ENCODE peak calls at places on chromosomes 12 and 14, in five cellular contexts. One of them, this sample, is unnamed.

GRCh38 chr14:91311284-91311662 is 66.8 kb upstream of the GPR68 start:
- DNase-seq in H1: no peak
- DNase-seq in H9: no peak
- DNase-seq in trophoblast cell: no peak
- DNase-seq in mesenchymal stem cell: no peak
- DNase-seq in this sample: no peak

GRCh38 chr12:49609875-49610154 is 4.4 kb upstream of the FAM186B start:
- DNase-seq in H1: no peak
- DNase-seq in H9: no peak
- DNase-seq in trophoblast cell: peak; percentile 28
- DNase-seq in mesenchymal stem cell: peak; percentile 42
- DNase-seq in this sample: no peak

GRCh38 chr14:39755269-39755878 is 323.1 kb upstream of the FBXO33 start:
- DNase-seq in H1: no peak
- DNase-seq in H9: no peak
- DNase-seq in trophoblast cell: no peak
- DNase-seq in mesenchymal stem cell: no peak
- DNase-seq in this sample: no peak

GRCh38 chr14:58243790-58244555 is 670 bp upstream of the PSMA3 start:
- DNase-seq in H1: no peak
- DNase-seq in H9: no peak
- DNase-seq in trophoblast cell: no peak
- DNase-seq in mesenchymal stem cell: no peak
- DNase-seq in this sample: no peak

GRCh38 chr14:87993485-87993809 is 465 bp upstream of the GALC start:
- DNase-seq in H1: no peak
- DNase-seq in H9: no peak
- DNase-seq in trophoblast cell: no peak
- DNase-seq in mesenchymal stem cell: no peak
- DNase-seq in this sample: no peak

GRCh38 chr14:60327447-60328331 is 78.7 kb downstream of the PPM1A start:
- DNase-seq in H1: no peak
- DNase-seq in H9: peak; percentile 51
- DNase-seq in trophoblast cell: no peak
- DNase-seq in mesenchymal stem cell: no peak
- DNase-seq in this sample: no peak

GRCh38 chr12:57614948-57615500 is 3.8 kb downstream of the ARHGEF25 start:
- DNase-seq in H1: no peak
- DNase-seq in H9: no peak
- DNase-seq in trophoblast cell: no peak
- DNase-seq in mesenchymal stem cell: no peak
- DNase-seq in this sample: no peak

GRCh38 chr12:123165537-123165936 is 14.6 kb upstream of the PITPNM2 start:
- DNase-seq in H1: no peak
- DNase-seq in H9: no peak
- DNase-seq in trophoblast cell: no peak
- DNase-seq in mesenchymal stem cell: no peak
- DNase-seq in this sample: no peak

GRCh38 chr14:74985806-74986205 is 16.9 kb upstream of the EIF2B2 start:
- DNase-seq in H1: no peak
- DNase-seq in H9: no peak
- DNase-seq in trophoblast cell: no peak
- DNase-seq in mesenchymal stem cell: no peak
- DNase-seq in this sample: no peak

GRCh38 chr14:76929927-76930326 is 98.6 kb downstream of the IRF2BPL start:
- DNase-seq in H1: no peak
- DNase-seq in H9: no peak
- DNase-seq in trophoblast cell: no peak
- DNase-seq in mesenchymal stem cell: peak; percentile 67
- DNase-seq in this sample: no peak

GRCh38 chr14:79011091-79011919 is 841.1 kb downstream of the NRXN3 start:
- DNase-seq in H1: no peak
- DNase-seq in H9: peak; percentile 28
- DNase-seq in trophoblast cell: no peak
- DNase-seq in mesenchymal stem cell: peak; percentile 50
- DNase-seq in this sample: peak; percentile 57

GRCh38 chr12:27970981-27971489 is 1.5 kb downstream of the PTHLH start:
- DNase-seq in H1: no peak
- DNase-seq in H9: peak; percentile 62
- DNase-seq in trophoblast cell: peak; percentile 79
- DNase-seq in mesenchymal stem cell: peak; percentile 32
- DNase-seq in this sample: no peak

GRCh38 chr12:67039995-67040860 is 228.9 kb upstream of the CAND1 start:
- DNase-seq in H1: no peak
- DNase-seq in H9: no peak
- DNase-seq in trophoblast cell: peak; percentile 65
- DNase-seq in mesenchymal stem cell: no peak
- DNase-seq in this sample: no peak

GRCh38 chr14:102923920-102924486 is 1.5 kb downstream of the AMN start:
- DNase-seq in H1: no peak
- DNase-seq in H9: no peak
- DNase-seq in trophoblast cell: no peak
- DNase-seq in mesenchymal stem cell: no peak
- DNase-seq in this sample: no peak

GRCh38 chr12:75877588-75878381 is 153.8 kb downstream of the PHLDA1 start:
- DNase-seq in H1: no peak
- DNase-seq in H9: no peak
- DNase-seq in trophoblast cell: no peak
- DNase-seq in mesenchymal stem cell: peak; percentile 50
- DNase-seq in this sample: no peak

GRCh38 chr12:127728285-127728684 is 538.7 kb upstream of the TMEM132C start:
- DNase-seq in H1: no peak
- DNase-seq in H9: no peak
- DNase-seq in trophoblast cell: no peak
- DNase-seq in mesenchymal stem cell: no peak
- DNase-seq in this sample: no peak

GRCh38 chr14:105053421-105053820 is 11.8 kb downstream of the GPR132 start:
- DNase-seq in H1: no peak
- DNase-seq in H9: no peak
- DNase-seq in trophoblast cell: no peak
- DNase-seq in mesenchymal stem cell: no peak
- DNase-seq in this sample: no peak

GRCh38 chr14:104647467-104648063 is 41.9 kb upstream of the INF2 start:
- DNase-seq in H1: no peak
- DNase-seq in H9: no peak
- DNase-seq in trophoblast cell: no peak
- DNase-seq in mesenchymal stem cell: no peak
- DNase-seq in this sample: no peak

GRCh38 chr14:103280278-103280917 is 53.6 kb upstream of the EIF5 start:
- DNase-seq in H1: no peak
- DNase-seq in H9: no peak
- DNase-seq in trophoblast cell: no peak
- DNase-seq in mesenchymal stem cell: no peak
- DNase-seq in this sample: no peak

GRCh38 chr14:67962215-67962644 is 142.7 kb downstream of the RAD51B start:
- DNase-seq in H1: no peak
- DNase-seq in H9: no peak
- DNase-seq in trophoblast cell: no peak
- DNase-seq in mesenchymal stem cell: no peak
- DNase-seq in this sample: no peak

GRCh38 chr14:86652512-86652911 is 1122.6 kb downstream of the FLRT2 start:
- DNase-seq in H1: no peak
- DNase-seq in H9: no peak
- DNase-seq in trophoblast cell: no peak
- DNase-seq in mesenchymal stem cell: no peak
- DNase-seq in this sample: no peak

GRCh38 chr12:20220339-20220738 is 148.0 kb upstream of the PDE3A start:
- DNase-seq in H1: no peak
- DNase-seq in H9: peak; percentile 55
- DNase-seq in trophoblast cell: no peak
- DNase-seq in mesenchymal stem cell: peak; percentile 58
- DNase-seq in this sample: no peak

GRCh38 chr12:21547437-21547836 is 21.3 kb downstream of the SPX start:
- DNase-seq in H1: no peak
- DNase-seq in H9: no peak
- DNase-seq in trophoblast cell: no peak
- DNase-seq in mesenchymal stem cell: no peak
- DNase-seq in this sample: no peak

GRCh38 chr12:113190761-113191160 is 5.2 kb downstream of the RITA1 start:
- DNase-seq in H1: no peak
- DNase-seq in H9: peak; percentile 74
- DNase-seq in trophoblast cell: no peak
- DNase-seq in mesenchymal stem cell: peak; percentile 65
- DNase-seq in this sample: no peak

GRCh38 chr14:20412422-20412821 is 879 bp downstream of the TEP1 start:
- DNase-seq in H1: no peak
- DNase-seq in H9: no peak
- DNase-seq in trophoblast cell: no peak
- DNase-seq in mesenchymal stem cell: peak; percentile 57
- DNase-seq in this sample: no peak
- H2BK12ac ChIP-seq in H1: no peak overlapping the region
- H2BK12ac ChIP-seq in H9: no peak overlapping the region
- H2BK12ac ChIP-seq in trophoblast cell: no peak overlapping the region
- H2BK12ac ChIP-seq in mesenchymal stem cell: no peak overlapping the region
- H2BK12ac ChIP-seq in this sample: no peak overlapping the region

GRCh38 chr12:65668981-65669695 is 155.1 kb upstream of the HMGA2 start:
- DNase-seq in H1: no peak
- DNase-seq in H9: no peak
- DNase-seq in trophoblast cell: no peak
- DNase-seq in mesenchymal stem cell: peak; percentile 49
- DNase-seq in this sample: no peak

GRCh38 chr12:65673291-65673690 is 151.0 kb upstream of the HMGA2 start:
- DNase-seq in H1: no peak
- DNase-seq in H9: no peak
- DNase-seq in trophoblast cell: no peak
- DNase-seq in mesenchymal stem cell: no peak
- DNase-seq in this sample: no peak

GRCh38 chr12:65672441-65672840 is 151.8 kb upstream of the HMGA2 start:
- DNase-seq in H1: no peak
- DNase-seq in H9: no peak
- DNase-seq in trophoblast cell: no peak
- DNase-seq in mesenchymal stem cell: no peak
- DNase-seq in this sample: no peak

GRCh38 chr12:65667932-65668331 is 156.4 kb upstream of the HMGA2 start:
- DNase-seq in H1: no peak
- DNase-seq in H9: no peak
- DNase-seq in trophoblast cell: no peak
- DNase-seq in mesenchymal stem cell: no peak
- DNase-seq in this sample: no peak

GRCh38 chr12:65670775-65671174 is 153.5 kb upstream of the HMGA2 start:
- DNase-seq in H1: no peak
- DNase-seq in H9: no peak
- DNase-seq in trophoblast cell: no peak
- DNase-seq in mesenchymal stem cell: peak; percentile 38
- DNase-seq in this sample: no peak
- H3K14ac ChIP-seq in H1: no peak overlapping the region
- H3K14ac ChIP-seq in H9: no peak overlapping the region
- H3K14ac ChIP-seq in trophoblast cell: no peak overlapping the region
- H3K14ac ChIP-seq in mesenchymal stem cell: no peak overlapping the region
- H3K14ac ChIP-seq in this sample: no peak overlapping the region

GRCh38 chr14:61512508-61512907 is 182.8 kb upstream of the HIF1A start:
- DNase-seq in H1: no peak
- DNase-seq in H9: no peak
- DNase-seq in trophoblast cell: no peak
- DNase-seq in mesenchymal stem cell: peak; percentile 74
- DNase-seq in this sample: no peak

GRCh38 chr14:61515436-61516124 is 179.7 kb upstream of the HIF1A start:
- DNase-seq in H1: no peak
- DNase-seq in H9: no peak
- DNase-seq in trophoblast cell: no peak
- DNase-seq in mesenchymal stem cell: no peak
- DNase-seq in this sample: no peak

GRCh38 chr14:61514927-61515326 is 180.4 kb upstream of the HIF1A start:
- DNase-seq in H1: no peak
- DNase-seq in H9: no peak
- DNase-seq in trophoblast cell: no peak
- DNase-seq in mesenchymal stem cell: no peak
- DNase-seq in this sample: no peak

GRCh38 chr14:61516125-61516740 is 179.1 kb upstream of the HIF1A start:
- DNase-seq in H1: no peak
- DNase-seq in H9: no peak
- DNase-seq in trophoblast cell: no peak
- DNase-seq in mesenchymal stem cell: peak; percentile 31
- DNase-seq in this sample: no peak

DNA sequence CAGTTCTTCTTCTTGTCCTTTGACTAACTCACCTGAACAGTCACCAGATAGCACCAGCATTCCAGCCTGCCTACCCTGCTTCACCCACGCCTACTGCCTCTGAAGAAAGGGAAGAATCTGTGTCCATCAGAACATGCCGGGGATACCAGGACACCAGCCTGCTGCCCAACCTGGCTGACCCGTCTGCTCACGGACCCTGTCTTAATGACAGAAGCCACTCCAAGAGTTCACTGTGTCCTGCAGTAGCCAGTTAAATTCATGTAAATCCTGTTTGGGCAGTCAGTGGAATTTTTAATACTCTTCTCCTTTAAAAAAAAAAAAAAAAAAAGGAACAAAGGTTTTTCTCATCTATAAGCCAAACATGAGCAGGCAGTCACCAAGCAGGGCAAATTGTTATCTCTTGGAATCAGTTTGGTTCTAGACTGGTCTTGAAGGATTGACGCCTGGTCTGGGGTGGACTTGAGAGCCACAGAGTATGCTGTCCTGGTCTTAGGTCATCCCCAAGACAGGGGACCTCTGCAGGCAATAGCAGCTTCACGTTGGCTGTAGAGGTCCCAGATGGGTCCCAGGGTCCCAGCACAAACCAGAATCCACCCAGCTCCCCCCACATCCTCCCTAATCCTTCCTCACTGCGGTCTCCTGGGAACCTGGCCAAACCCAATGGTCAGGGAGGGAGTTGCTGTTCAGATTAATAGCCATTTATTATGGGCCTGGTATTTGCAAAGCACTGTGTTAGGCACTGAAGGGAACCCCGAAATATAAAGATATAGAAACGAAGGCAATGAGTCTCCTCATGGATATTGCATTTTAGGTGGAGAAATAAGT is 181.1 kb upstream of the HIF1A start:
- DNase-seq in H1: no peak
- DNase-seq in H9: no peak
- DNase-seq in trophoblast cell: peak; percentile 94
- DNase-seq in mesenchymal stem cell: no peak
- DNase-seq in this sample: no peak
- H3K18ac ChIP-seq in H1: no peak overlapping the region
- H3K18ac ChIP-seq in H9: no peak overlapping the region
- H3K18ac ChIP-seq in trophoblast cell: peak overlapping the region; percentile 86
- H3K18ac ChIP-seq in mesenchymal stem cell: peak overlapping the region; percentile 40
- H3K18ac ChIP-seq in this sample: no peak overlapping the region

DNA sequence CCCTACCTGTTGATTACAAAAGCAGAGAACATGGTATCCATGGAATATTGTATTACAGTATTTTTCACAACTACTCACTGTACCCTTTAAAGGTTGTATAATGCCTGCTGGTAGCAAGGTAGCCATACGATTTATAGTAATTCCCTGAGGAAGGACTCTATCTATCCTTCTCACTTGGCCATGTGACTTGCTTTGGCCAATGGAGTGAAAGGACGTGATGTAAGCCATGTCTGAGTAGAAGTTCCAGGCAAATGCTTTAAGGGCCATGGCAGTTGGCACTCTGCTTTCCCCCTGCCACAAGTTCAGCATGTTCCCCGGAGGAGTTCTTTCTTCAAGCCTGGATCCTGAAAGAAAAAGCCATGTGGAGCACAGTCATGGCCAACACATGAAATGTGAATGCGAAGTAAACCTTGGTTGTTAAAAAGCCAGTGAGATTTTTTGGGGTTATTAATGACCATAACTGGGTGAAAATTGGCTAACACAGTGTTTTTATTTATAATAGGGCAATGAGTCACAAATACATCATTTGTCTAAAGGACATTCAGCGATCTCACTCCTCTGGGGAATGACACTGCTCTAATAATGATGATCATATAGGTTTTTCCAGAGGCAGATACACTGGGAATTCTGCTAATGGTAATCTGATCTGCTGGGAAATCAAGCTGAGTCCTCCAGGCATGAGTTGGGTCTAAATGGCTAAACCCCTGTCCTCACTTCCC is 67.4 kb upstream of the SLC38A2 start:
- DNase-seq in H1: no peak
- DNase-seq in H9: no peak
- DNase-seq in trophoblast cell: no peak
- DNase-seq in mesenchymal stem cell: peak; percentile 59
- DNase-seq in this sample: no peak
- H2BK12ac ChIP-seq in H1: no peak overlapping the region
- H2BK12ac ChIP-seq in H9: no peak overlapping the region
- H2BK12ac ChIP-seq in trophoblast cell: no peak overlapping the region
- H2BK12ac ChIP-seq in mesenchymal stem cell: peak overlapping the region; percentile 37
- H2BK12ac ChIP-seq in this sample: no peak overlapping the region